ENCODE peak calls at places on chromosomes 1 and 21, in four cellular contexts. X is A549, W is K562, A is GM12878. I is an unnamed sample.

GRCh38 chr1:109828756-109829505 is 65.2 kb upstream of the EPS8L3 start:
- DNase-seq in X (no peak), W (no peak), A (no peak), I (no peak)

GRCh38 chr1:115089443-115090340 is at the start of gene TSPAN2:
- DNase-seq in X (peak), W (peak), A (no peak), I (no peak)

GRCh38 chr1:194045416-194045815 is 859.0 kb upstream of the B3GALT2 start:
- DNase-seq in X (no peak), W (no peak), A (no peak), I (no peak)

GRCh38 chr1:30904191-30904961 is 4.2 kb downstream of the SDC3 start:
- DNase-seq in X (no peak), W (no peak), A (no peak), I (no peak)

GRCh38 chr1:203523667-203524066 is 29.7 kb downstream of the OPTC start:
- DNase-seq in X (no peak), W (no peak), A (no peak), I (no peak)

GRCh38 chr1:70442486-70442885 is 31.4 kb downstream of the CTH start:
- DNase-seq in X (no peak), W (no peak), A (no peak), I (no peak)

GRCh38 chr1:242651817-242652216 is 127.3 kb upstream of the PLD5 start:
- DNase-seq in X (no peak), W (no peak), A (no peak), I (peak)

GRCh38 chr1:97042551-97042950 is 321.0 kb downstream of the PTBP2 start:
- DNase-seq in X (no peak), W (no peak), A (no peak), I (no peak)

GRCh38 chr1:84368441-84368840 is 29.8 kb upstream of the DNASE2B start:
- DNase-seq in X (no peak), W (no peak), A (no peak), I (no peak)

GRCh38 chr1:219304227-219305226 is 130.8 kb downstream of the LYPLAL1 start:
- DNase-seq in X (peak), W (no peak), A (no peak), I (no peak)

GRCh38 chr21:34129039-34129891 is 55.9 kb downstream of the MRPS6 start:
- DNase-seq in X (no peak), W (peak), A (no peak), I (no peak)

GRCh38 chr1:21956720-21957552 is 19.8 kb upstream of the HSPG2 start:
- DNase-seq in X (no peak), W (peak), A (no peak), I (no peak)

GRCh38 chr1:234521802-234522185 is 42.8 kb upstream of the TARBP1 start:
- DNase-seq in X (no peak), W (no peak), A (no peak), I (no peak)

GRCh38 chr1:202208458-202208857 is 14.9 kb downstream of the LGR6 start:
- DNase-seq in X (no peak), W (no peak), A (no peak), I (no peak)

GRCh38 chr21:42097860-42098259 is 26.7 kb downstream of the UMODL1 start:
- DNase-seq in X (peak), W (no peak), A (no peak), I (peak)

GRCh38 chr1:110253213-110253612 is 43.1 kb downstream of the KCNC4 start:
- DNase-seq in X (no peak), W (no peak), A (no peak), I (no peak)

GRCh38 chr21:34744801-34745200 is 76.0 kb downstream of the CLIC6 start:
- DNase-seq in X (no peak), W (no peak), A (no peak), I (no peak)

GRCh38 chr1:223244366-223245103 is 101.5 kb upstream of the TLR5 start:
- DNase-seq in X (no peak), W (peak), A (peak), I (no peak)

GRCh38 chr21:36504067-36505058 is 24.4 kb upstream of the CLDN14 start:
- DNase-seq in X (peak), W (peak), A (no peak), I (peak)

GRCh38 chr1:101264699-101265098 is 27.9 kb downstream of the S1PR1 start:
- DNase-seq in X (no peak), W (no peak), A (no peak), I (no peak)

GRCh38 chr1:4754816-4755215 is 100.4 kb downstream of the AJAP1 start:
- DNase-seq in X (no peak), W (no peak), A (no peak), I (no peak)

GRCh38 chr1:31727195-31727594 is 23.4 kb upstream of the COL16A1 start:
- DNase-seq in X (no peak), W (no peak), A (no peak), I (no peak)

GRCh38 chr1:172821609-172822274 is 162.8 kb downstream of the FASLG start:
- DNase-seq in X (no peak), W (peak), A (no peak), I (no peak)

GRCh38 chr1:151512801-151513625 is 1.8 kb downstream of the CGN start:
- DNase-seq in X (no peak), W (no peak), A (no peak), I (no peak)

GRCh38 chr1:234953655-234954420 is 174.8 kb downstream of the TOMM20 start:
- DNase-seq in X (no peak), W (no peak), A (no peak), I (no peak)

GRCh38 chr1:183079697-183080096 is 56.5 kb downstream of the LAMC1 start:
- DNase-seq in X (no peak), W (no peak), A (no peak), I (no peak)

GRCh38 chr1:193058529-193059281 is 455 bp downstream of the UCHL5 start:
- DNase-seq in X (peak), W (peak), A (peak), I (peak)

GRCh38 chr1:79711001-79711431 is 704.5 kb upstream of the ADGRL4 start:
- DNase-seq in X (no peak), W (no peak), A (peak), I (no peak)

GRCh38 chr1:194004146-194004545 is 817.7 kb upstream of the B3GALT2 start:
- DNase-seq in X (no peak), W (no peak), A (no peak), I (no peak)

GRCh38 chr1:2170211-2170610 is 24.4 kb downstream of the FAAP20 start:
- DNase-seq in X (no peak), W (no peak), A (no peak), I (no peak)

GRCh38 chr21:15063081-15063820 is 1.5 kb downstream of the NRIP1 start:
- DNase-seq in X (no peak), W (peak), A (no peak), I (peak)

GRCh38 chr1:41735587-41736290 is 183.0 kb downstream of the HIVEP3 start:
- DNase-seq in X (no peak), W (no peak), A (no peak), I (no peak)

GRCh38 chr1:53393325-53393792 is 65.5 kb upstream of the LRP8 start:
- DNase-seq in X (peak), W (peak), A (no peak), I (peak)

GRCh38 chr1:166908942-166909341 is 32.9 kb upstream of the TADA1 start:
- DNase-seq in X (no peak), W (no peak), A (no peak), I (no peak)

GRCh38 chr1:229599218-229599812 is 26.6 kb downstream of the TAF5L start:
- DNase-seq in X (no peak), W (no peak), A (no peak), I (no peak)

GRCh38 chr1:151372411-151372934 is at the start of gene SELENBP1:
- DNase-seq in X (peak), W (peak), A (no peak), I (peak)

GRCh38 chr1:65207317-65207716 is 59.3 kb downstream of the AK4 start:
- DNase-seq in X (no peak), W (no peak), A (no peak), I (no peak)

DNA sequence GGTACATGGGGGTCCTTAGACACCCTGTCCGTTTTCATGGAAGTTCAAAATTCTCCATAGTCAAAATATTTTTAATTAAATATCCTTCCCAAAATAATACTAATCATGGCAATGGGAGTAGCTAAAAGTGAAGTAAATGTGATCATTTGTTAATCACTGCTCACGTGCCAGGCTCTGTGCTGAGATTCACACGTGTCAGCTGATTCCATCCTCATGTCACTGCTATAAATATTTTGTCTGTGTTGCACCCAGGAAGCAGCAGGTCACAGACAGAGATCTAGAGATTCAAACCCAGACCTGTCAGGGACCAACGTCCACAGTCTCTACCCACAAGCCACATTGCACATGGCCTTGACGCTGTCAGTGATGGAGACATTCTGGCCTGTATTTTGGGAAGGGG is 74.3 kb downstream of the KLHDC7A start:
- DNase-seq in X (no peak), W (no peak), A (no peak), I (no peak)
- TF ChIP-seq CHD4 in X (no peak), W (no peak), A (no peak), I (no peak)

DNA sequence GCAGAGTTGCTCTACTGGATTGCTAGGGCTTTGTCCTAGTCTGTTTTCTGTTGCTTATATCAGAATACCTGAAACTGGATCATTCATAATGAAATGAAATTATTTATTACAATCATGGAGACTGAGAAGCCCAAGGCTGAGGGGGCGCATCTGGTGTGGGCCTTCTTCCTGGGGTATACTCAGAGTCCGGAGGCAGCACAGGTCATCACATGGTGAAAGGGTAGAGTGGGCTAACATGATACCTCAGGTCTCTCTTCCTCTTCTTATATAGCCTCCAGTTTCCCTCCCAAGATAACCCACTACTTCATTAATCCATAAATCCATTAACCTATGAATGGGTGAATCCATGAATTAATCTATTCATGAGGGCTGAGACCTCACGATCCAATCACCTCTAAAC is 667.6 kb upstream of the NCAM2 start:
- DNase-seq in X (no peak), W (peak), A (no peak), I (no peak)
- TF ChIP-seq CHD4 in X (no peak), W (no peak), A (no peak), I (no peak)

DNA sequence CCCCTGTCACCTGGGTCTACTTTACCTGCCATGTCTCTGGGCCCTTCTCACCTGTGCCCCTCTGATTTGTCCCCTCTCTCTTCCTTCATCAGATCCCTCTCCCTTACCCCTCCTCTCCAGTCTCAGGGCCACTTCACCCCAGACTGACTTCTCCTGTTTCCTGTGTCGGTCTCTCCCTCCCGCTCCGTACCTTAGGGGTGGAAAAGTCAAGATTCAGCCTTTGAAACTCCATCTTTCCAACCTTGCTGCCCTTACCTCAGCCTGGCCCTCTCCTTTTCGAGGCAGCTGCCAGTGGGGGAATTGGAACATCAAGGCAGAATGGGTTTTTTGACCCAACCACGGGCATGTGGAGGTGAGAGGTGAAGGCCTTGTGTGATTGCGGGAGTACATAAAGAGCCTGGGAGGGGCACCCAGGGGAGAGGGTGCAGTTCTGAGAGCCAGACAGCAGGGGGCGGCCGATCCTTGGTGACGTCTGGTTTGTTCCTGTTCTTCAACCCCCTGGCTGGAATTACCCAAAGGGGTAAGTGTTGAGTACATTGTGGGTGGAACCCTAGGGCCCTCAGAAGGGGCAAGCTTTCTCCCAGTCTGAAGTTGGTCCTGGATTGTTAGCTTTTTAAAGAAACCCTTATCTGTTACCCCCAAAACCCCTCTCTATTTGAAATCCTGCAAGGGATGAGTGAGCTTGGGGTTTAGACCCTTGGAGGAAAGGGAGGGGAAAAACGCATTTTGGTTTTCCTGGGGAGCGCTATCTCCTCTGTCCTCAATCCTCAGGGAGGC is 12.3 kb upstream of the DMBX1 start:
- DNase-seq in X (peak), W (peak), A (peak), I (peak)
- TF ChIP-seq CHD4 in X (no peak), W (no peak), A (no peak), I (no peak)

GRCh38 chr1:244732846-244733450 is 80.0 kb downstream of the DESI2 start:
- DNase-seq in X (no peak), W (no peak), A (no peak), I (no peak)

GRCh38 chr1:244731651-244732050 is 78.7 kb downstream of the DESI2 start:
- DNase-seq in X (no peak), W (no peak), A (no peak), I (no peak)

GRCh38 chr1:244730153-244730933 is 77.4 kb downstream of the DESI2 start:
- DNase-seq in X (no peak), W (no peak), A (no peak), I (no peak)

GRCh38 chr1:244735404-244735803 is 82.5 kb downstream of the DESI2 start:
- DNase-seq in X (no peak), W (no peak), A (peak), I (no peak)

GRCh38 chr1:244730934-244731434 is 78.1 kb downstream of the DESI2 start:
- DNase-seq in X (no peak), W (no peak), A (no peak), I (no peak)
- TF ChIP-seq CHD4 in X (no peak), W (no peak), A (no peak), I (no peak)

GRCh38 chr1:89487972-89488371 is 36.7 kb upstream of the LRRC8B start:
- DNase-seq in X (no peak), W (no peak), A (no peak), I (no peak)

GRCh38 chr1:89483757-89484077 is 40.9 kb upstream of the LRRC8B start:
- DNase-seq in X (no peak), W (no peak), A (no peak), I (no peak)

GRCh38 chr1:89483010-89483756 is 41.4 kb upstream of the LRRC8B start:
- DNase-seq in X (peak), W (peak), A (peak), I (peak)

GRCh38 chr1:89489037-89489729 is 35.4 kb upstream of the LRRC8B start:
- DNase-seq in X (no peak), W (no peak), A (no peak), I (no peak)

DNA sequence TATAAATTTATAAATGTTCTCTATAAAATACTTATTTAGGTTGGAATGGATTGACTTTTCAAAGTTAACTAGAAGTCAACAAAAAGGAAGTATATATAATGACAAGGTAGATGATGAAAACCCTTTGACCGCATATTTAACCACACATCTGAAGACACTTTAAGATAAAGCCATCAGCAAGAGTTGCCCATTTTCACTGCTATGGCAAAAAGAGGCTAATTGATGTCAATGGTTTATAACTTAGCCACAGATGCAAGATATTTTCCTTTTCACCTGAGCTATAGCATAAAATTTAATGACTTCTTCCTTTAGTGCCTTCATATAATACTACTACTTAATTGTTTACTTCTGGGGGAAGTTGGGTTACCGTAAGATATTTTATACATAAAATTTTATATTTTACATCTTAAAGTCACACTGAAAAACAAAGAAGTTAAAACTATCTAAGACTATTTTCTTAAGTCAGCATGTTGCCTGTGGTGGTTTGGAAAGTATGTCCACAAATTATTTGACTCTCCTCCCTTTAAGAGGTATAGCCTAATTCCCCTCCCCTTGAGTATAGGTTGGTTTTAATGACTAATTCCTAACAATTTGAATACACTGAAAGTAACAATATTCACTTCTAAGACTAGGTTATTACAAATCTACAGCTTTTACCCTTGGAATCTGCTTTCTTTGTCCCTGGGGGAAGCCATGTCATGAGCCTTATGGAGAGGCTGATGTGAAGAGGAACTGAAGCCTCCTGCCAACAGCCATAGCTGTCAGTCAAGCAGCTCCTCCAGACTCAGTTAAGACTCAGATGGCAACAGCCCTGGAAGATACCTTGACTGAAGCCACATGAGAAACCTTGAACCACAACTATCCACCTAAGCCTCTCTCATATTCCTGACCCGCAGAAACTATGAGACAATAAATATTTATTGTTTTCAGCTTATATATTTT is 40.3 kb upstream of the LRRC8B start:
- DNase-seq in X (no peak), W (no peak), A (no peak), I (no peak)
- TF ChIP-seq CHD4 in X (no peak), W (no peak), A (no peak), I (no peak)

GRCh38 chr21:46217511-46218196 is 10.9 kb downstream of the LSS start:
- DNase-seq in X (no peak), W (no peak), A (no peak), I (no peak)

GRCh38 chr21:46214478-46215340 is 13.9 kb downstream of the LSS start:
- DNase-seq in X (no peak), W (no peak), A (no peak), I (no peak)

GRCh38 chr21:46216132-46216747 is 12.3 kb downstream of the LSS start:
- DNase-seq in X (no peak), W (no peak), A (no peak), I (no peak)

GRCh38 chr21:46213620-46214286 is 14.8 kb downstream of the LSS start:
- DNase-seq in X (no peak), W (no peak), A (no peak), I (no peak)

GRCh38 chr21:46215436-46216131 is 13.0 kb downstream of the LSS start:
- DNase-seq in X (no peak), W (no peak), A (no peak), I (no peak)
- TF ChIP-seq CHD4 in X (no peak), W (no peak), A (no peak), I (no peak)

I was measured in HepG2.